ENCODE peak calls at places on chromosomes 12 and 14, in six cellular contexts. R is Panc1, O is pancreas, V is stomach, T is HepG2, H is uterus. G is an unnamed sample.

GRCh38 chr12:4809013-4809448 is 88.8 kb downstream of the GALNT8 start:
- DNase-seq in H (no peak), R (no peak), O (no peak), V (no peak), T (no peak), G (no peak)

GRCh38 chr14:42884100-42884499 is 1277.4 kb downstream of the LRFN5 start:
- DNase-seq in V (no peak), H (no peak), T (no peak), R (peak; percentile 2), O (no peak), G (no peak)

GRCh38 chr14:59464651-59465569 is at the start of gene GPR135:
- DNase-seq in H (peak; percentile 76), V (peak; percentile 67), O (peak; percentile 87), T (peak; percentile 24), R (no peak), G (no peak)

GRCh38 chr12:67512061-67512460 is 136.5 kb upstream of the DYRK2 start:
- DNase-seq in O (no peak), V (no peak), R (no peak), T (no peak), H (no peak), G (no peak)

GRCh38 chr12:128644664-128645296 is 179.0 kb downstream of the SLC15A4 start:
- DNase-seq in H (no peak), R (peak; percentile 20), T (peak; percentile 3), O (no peak), V (peak; percentile 40), G (no peak)

GRCh38 chr12:84497819-84498218 is 414.8 kb downstream of the SLC6A15 start:
- DNase-seq in O (no peak), T (peak; percentile 15), V (no peak), R (no peak), H (no peak), G (no peak)

GRCh38 chr12:2998789-2999264 is 39.6 kb downstream of the TEAD4 start:
- DNase-seq in O (peak; percentile 84), V (no peak), H (peak; percentile 86), R (no peak), T (no peak), G (no peak)

GRCh38 chr12:132689227-132689626 is 1.8 kb downstream of the PXMP2 start:
- DNase-seq in H (no peak), O (no peak), R (no peak), V (peak; percentile 86), T (peak; percentile 44), G (no peak)

GRCh38 chr12:91877022-91877421 is 268.6 kb downstream of the BTG1 start:
- DNase-seq in H (no peak), V (peak; percentile 52), T (no peak), R (no peak), O (no peak), G (no peak)

GRCh38 chr14:68663385-68664076 is 129.3 kb downstream of the ZFP36L1 start:
- DNase-seq in T (no peak), V (no peak), R (no peak), H (peak; percentile 48), O (no peak), G (peak; percentile 62)

GRCh38 chr14:61498811-61499210 is 177.4 kb downstream of the PRKCH start:
- DNase-seq in V (no peak), R (no peak), O (no peak), T (no peak), H (no peak), G (no peak)

GRCh38 chr14:23077962-23078361 is 17.0 kb downstream of the ACIN1 start:
- DNase-seq in V (no peak), O (no peak), H (no peak), T (no peak), R (no peak), G (peak; percentile 78)

GRCh38 chr14:43449291-43449690 is 1057.8 kb downstream of the FSCB start:
- DNase-seq in V (no peak), H (no peak), O (no peak), R (no peak), T (no peak), G (no peak)

GRCh38 chr12:84512751-84513150 is 399.8 kb downstream of the SLC6A15 start:
- DNase-seq in O (no peak), V (no peak), H (no peak), T (no peak), R (no peak), G (no peak)

GRCh38 chr12:31899136-31899535 is 60.1 kb upstream of the RESF1 start:
- DNase-seq in T (no peak), O (no peak), R (no peak), H (no peak), V (no peak), G (no peak)

GRCh38 chr14:79299162-79299561 is 912.1 kb downstream of the DIO2 start:
- DNase-seq in T (peak; percentile 2), H (no peak), V (no peak), O (no peak), R (no peak), G (no peak)

GRCh38 chr14:93675651-93676050 is 112.6 kb downstream of the PRIMA1 start:
- DNase-seq in H (no peak), T (no peak), R (no peak), O (no peak), V (no peak), G (no peak)

GRCh38 chr14:50601405-50601804 is 41.5 kb downstream of the ATL1 start:
- DNase-seq in R (no peak), V (no peak), T (no peak), O (no peak), H (no peak), G (no peak)

GRCh38 chr12:6178981-6179761 is 21.0 kb upstream of the CD9 start:
- DNase-seq in H (no peak), R (no peak), T (peak; percentile 63), V (no peak), O (no peak), G (no peak)

GRCh38 chr12:18849761-18850160 is 111.8 kb downstream of the CAPZA3 start:
- DNase-seq in O (no peak), R (no peak), H (no peak), V (no peak), T (no peak), G (no peak)

GRCh38 chr12:100293017-100293416 is 26.0 kb downstream of the SCYL2 start:
- DNase-seq in T (no peak), O (no peak), R (no peak), V (no peak), H (no peak), G (no peak)

GRCh38 chr12:100289011-100289410 is 22.0 kb downstream of the SCYL2 start:
- DNase-seq in H (no peak), V (no peak), O (no peak), T (no peak), R (no peak), G (no peak)

GRCh38 chr12:100295764-100296555 is 29.0 kb downstream of the SCYL2 start:
- DNase-seq in O (no peak), R (no peak), H (no peak), V (no peak), T (no peak), G (no peak)

GRCh38 chr12:100290016-100290415 is 23.0 kb downstream of the SCYL2 start:
- DNase-seq in R (no peak), V (no peak), H (no peak), T (no peak), O (no peak), G (no peak)
- H3K27ac ChIP-seq in R (no peak overlapping the region), V (no peak overlapping the region), H (no peak overlapping the region), T (no peak overlapping the region), O (no peak overlapping the region), G (no peak overlapping the region)

DNA sequence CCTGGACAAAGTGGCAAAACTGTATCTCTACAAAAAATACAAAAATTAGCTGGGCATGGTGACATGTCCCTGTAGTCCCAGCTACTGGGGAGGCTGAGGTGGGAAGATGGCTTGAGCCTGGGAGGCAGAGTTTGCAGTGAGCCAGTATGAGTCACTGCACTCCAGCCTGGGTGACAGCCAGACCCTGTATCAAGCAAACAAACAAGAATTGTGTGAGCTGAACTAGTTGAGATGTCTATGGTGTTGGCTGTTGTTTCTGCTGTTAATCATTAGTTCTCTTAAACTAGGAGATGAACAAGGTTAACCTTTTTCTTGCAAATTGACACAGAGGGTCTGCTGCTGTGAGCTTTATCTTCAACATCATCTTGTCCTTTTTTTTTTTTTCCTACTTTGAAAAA is 23.6 kb downstream of the RASSF3 start:
- DNase-seq in V (peak; percentile 74), T (peak; percentile 88), H (peak; percentile 46), O (no peak), R (peak; percentile 48), G (no peak)
- H3K27ac ChIP-seq in V (no peak overlapping the region), T (peak overlapping the region; percentile 36), H (no peak overlapping the region), O (no peak overlapping the region), R (peak overlapping the region; percentile 83), G (no peak overlapping the region)

DNA sequence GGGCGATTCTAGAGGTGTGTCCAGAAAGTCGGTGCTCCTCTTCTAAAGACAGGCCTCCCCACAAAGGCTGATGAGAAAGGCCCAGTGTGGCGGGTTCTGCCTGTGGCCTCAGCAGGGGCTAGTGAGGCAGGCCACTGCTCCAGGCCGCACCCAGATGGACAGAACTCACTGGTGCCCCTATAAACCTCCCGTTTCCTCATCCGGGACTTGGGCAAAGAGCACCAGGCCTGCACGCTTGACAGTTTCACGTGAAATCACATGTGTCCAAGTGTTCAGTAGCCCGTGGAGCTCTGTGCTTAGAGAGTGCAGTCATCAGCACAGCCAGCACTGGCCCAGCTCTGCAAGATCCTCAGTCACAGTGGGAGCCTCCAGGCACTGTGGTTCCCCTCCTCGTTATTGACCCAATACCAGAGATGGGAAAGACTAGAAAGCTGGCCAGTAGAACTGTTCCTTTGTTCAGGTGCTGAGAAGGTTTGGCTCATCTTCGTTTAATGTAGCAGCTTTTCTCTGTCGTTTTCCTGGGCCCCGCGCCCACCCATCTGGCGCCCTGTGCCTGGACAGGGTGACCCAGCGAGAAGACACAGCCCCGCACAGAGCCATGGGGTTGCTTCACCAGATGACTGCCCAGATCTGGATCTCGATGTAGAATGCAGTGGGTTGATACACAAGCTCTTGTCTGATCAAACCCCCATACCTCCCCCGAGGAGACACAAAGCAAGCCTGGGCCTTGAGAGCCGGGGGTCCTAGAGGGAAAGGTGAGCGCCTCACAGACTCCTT is 26.3 kb downstream of the IL31 start:
- DNase-seq in T (no peak), O (no peak), V (no peak), R (no peak), H (no peak), G (no peak)
- H3K27ac ChIP-seq in T (no peak overlapping the region), O (no peak overlapping the region), V (no peak overlapping the region), R (no peak overlapping the region), H (no peak overlapping the region), G (no peak overlapping the region)

DNA sequence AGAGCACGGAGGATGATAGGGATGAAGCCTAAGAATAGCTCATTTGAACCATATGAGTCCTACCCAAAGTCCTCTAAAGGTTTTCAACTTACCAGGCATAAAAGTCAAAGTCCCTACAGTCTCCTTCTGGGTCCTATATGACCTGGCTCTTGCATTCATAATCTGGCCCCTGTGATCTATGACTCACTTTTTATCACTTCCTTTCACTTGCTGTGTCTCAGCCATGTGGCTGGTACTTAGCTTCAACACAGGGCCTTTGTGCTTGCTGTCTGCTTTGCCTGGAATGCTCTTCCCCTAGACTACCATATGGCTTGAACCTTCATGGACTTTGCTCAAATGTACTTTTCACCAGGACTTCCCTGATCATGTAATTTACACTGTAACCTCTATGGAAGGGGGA is 137.6 kb upstream of the TMTC1 start:
- DNase-seq in H (no peak), T (peak; percentile 5), V (no peak), R (no peak), O (no peak), G (no peak)
- H3K27ac ChIP-seq in H (no peak overlapping the region), T (no peak overlapping the region), V (no peak overlapping the region), R (no peak overlapping the region), O (no peak overlapping the region), G (no peak overlapping the region)

DNA sequence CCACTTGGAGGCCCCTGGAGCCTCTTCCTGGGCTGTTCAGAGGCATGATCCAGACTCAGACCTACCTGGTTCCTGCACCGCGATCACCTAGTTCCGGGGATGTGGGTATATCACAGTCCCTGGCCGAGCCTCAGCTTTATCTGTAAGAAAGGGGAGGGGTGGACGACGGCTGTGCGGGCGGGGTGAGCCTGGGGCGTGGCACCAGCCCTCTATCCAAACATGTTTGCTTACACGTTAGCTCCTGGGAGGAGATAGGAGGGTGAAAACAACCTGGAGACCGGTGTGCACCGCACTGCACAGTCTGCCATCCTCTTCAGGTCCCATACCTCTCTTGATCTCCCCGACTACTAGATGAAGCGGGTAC is 1.2 kb downstream of the ANKRD9 start:
- DNase-seq in R (no peak), O (no peak), V (peak; percentile 80), H (no peak), T (peak; percentile 59), G (no peak)
- H3K27ac ChIP-seq in R (peak overlapping the region; percentile 73), O (peak overlapping the region; percentile 78), V (peak overlapping the region; percentile 92), H (peak overlapping the region; percentile 56), T (peak overlapping the region; percentile 80), G (peak overlapping the region; percentile 88)

G was measured in vagina.